ENCODE peak calls at places on chromosomes 16 and 17, in four cellular contexts. X is endothelial cell of umbilical vein, Q is IMR-90, M is K562. C is an unnamed sample.

GRCh38 chr16:17194190-17194780 is 276.5 kb downstream of the XYLT1 start:
- DNase-seq in X (no peak), Q (peak; percentile 16), M (peak; percentile 72), C (no peak)

GRCh38 chr16:26139884-26140283 is 448.1 kb downstream of the HS3ST4 start:
- DNase-seq in M (no peak), X (no peak), Q (no peak), C (no peak)

GRCh38 chr17:37417852-37418251 is 11.2 kb downstream of the TADA2A start:
- DNase-seq in M (no peak), X (no peak), Q (peak; percentile 85), C (no peak)

GRCh38 chr16:1612320-1613111 is at the start of gene CRAMP1:
- DNase-seq in X (peak; percentile 29), Q (no peak), M (peak; percentile 32), C (no peak)

GRCh38 chr16:79089735-79090284 is 510.7 kb downstream of the MAF start:
- DNase-seq in X (no peak), M (no peak), Q (no peak), C (no peak)

GRCh38 chr16:89615596-89616090 is 2.2 kb downstream of the DPEP1 start:
- DNase-seq in Q (no peak), X (no peak), M (peak; percentile 62), C (no peak)

GRCh38 chr17:45052052-45052772 is 780 bp upstream of the DCAKD start:
- DNase-seq in Q (no peak), X (peak; percentile 50), M (peak; percentile 73), C (no peak)

GRCh38 chr16:16021988-16022682 is 72.7 kb downstream of the ABCC1 start:
- DNase-seq in M (peak; percentile 95), Q (peak; percentile 97), X (peak; percentile 96), C (peak; percentile 52)

GRCh38 chr17:7001562-7001961 is 5.7 kb downstream of the ALOX12 start:
- DNase-seq in M (no peak), X (peak; percentile 59), Q (no peak), C (no peak)

GRCh38 chr16:11499295-11500089 is 87.2 kb downstream of the LITAF start:
- DNase-seq in X (no peak), Q (no peak), M (no peak), C (no peak)

GRCh38 chr17:33381201-33381600 is 88.1 kb upstream of the ASIC2 start:
- DNase-seq in X (no peak), M (no peak), Q (no peak), C (no peak)

GRCh38 chr17:33389506-33390141 is 96.5 kb upstream of the ASIC2 start:
- DNase-seq in X (no peak), M (no peak), Q (no peak), C (no peak)

GRCh38 chr17:33385713-33386112 is 92.6 kb upstream of the ASIC2 start:
- DNase-seq in M (no peak), Q (no peak), X (no peak), C (no peak)

GRCh38 chr17:33387406-33387805 is 94.3 kb upstream of the ASIC2 start:
- DNase-seq in Q (no peak), M (no peak), X (no peak), C (no peak)

DNA sequence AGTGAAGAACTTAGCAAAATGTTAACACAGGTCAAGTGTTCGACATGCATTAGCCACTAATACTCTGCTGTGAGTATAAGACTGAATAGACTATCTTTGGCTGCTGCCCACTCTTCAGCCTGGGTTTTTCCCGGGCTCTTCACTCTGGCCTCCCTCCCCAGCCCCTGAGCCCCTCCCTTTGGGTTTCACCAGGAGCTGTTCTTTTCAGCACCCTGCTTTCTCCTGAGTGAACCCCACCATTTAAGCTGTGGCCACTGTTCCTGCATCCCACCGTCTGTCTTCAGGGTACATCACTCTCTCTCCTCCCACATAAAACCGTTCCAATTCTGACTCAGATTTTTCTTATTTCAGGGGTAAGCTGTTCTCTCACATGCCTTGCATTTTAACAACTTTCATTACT is 92.0 kb upstream of the ASIC2 start:
- DNase-seq in X (no peak), M (peak; percentile 23), Q (no peak), C (no peak)
- H3K9me1 ChIP-seq in X (no peaks in the 10 kb centered on the region), M (no peaks in the 10 kb centered on the region), Q (no peaks in the 10 kb centered on the region), C (no peaks in the 10 kb centered on the region)

GRCh38 chr16:80197790-80198201 is 343.0 kb upstream of the DYNLRB2 start:
- DNase-seq in X (peak; percentile 91), M (no peak), Q (peak; percentile 93), C (peak; percentile 78)
- H3K9me1 ChIP-seq in X (no peaks in the 10 kb centered on the region), M (no peaks in the 10 kb centered on the region), Q (peaks cover 9% of the 10 kb centered on the region), C (no peaks in the 10 kb centered on the region)

GRCh38 chr16:10388987-10389386 is 3.1 kb downstream of the ATF7IP2 start:
- DNase-seq in Q (no peak), X (no peak), M (no peak), C (no peak)

GRCh38 chr16:10387378-10387681 is 1.5 kb downstream of the ATF7IP2 start:
- DNase-seq in Q (no peak), M (no peak), X (no peak), C (no peak)

GRCh38 chr16:10390330-10390729 is 4.5 kb downstream of the ATF7IP2 start:
- DNase-seq in M (no peak), Q (no peak), X (no peak), C (no peak)

GRCh38 chr16:10391339-10391738 is 5.5 kb downstream of the ATF7IP2 start:
- DNase-seq in X (no peak), Q (no peak), M (no peak), C (no peak)

GRCh38 chr16:10390867-10391266 is 5.0 kb downstream of the ATF7IP2 start:
- DNase-seq in Q (no peak), X (no peak), M (no peak), C (no peak)
- H3K9me1 ChIP-seq in Q (no peaks in the 10 kb centered on the region), X (no peaks in the 10 kb centered on the region), M (no peaks in the 10 kb centered on the region), C (no peaks in the 10 kb centered on the region)

DNA sequence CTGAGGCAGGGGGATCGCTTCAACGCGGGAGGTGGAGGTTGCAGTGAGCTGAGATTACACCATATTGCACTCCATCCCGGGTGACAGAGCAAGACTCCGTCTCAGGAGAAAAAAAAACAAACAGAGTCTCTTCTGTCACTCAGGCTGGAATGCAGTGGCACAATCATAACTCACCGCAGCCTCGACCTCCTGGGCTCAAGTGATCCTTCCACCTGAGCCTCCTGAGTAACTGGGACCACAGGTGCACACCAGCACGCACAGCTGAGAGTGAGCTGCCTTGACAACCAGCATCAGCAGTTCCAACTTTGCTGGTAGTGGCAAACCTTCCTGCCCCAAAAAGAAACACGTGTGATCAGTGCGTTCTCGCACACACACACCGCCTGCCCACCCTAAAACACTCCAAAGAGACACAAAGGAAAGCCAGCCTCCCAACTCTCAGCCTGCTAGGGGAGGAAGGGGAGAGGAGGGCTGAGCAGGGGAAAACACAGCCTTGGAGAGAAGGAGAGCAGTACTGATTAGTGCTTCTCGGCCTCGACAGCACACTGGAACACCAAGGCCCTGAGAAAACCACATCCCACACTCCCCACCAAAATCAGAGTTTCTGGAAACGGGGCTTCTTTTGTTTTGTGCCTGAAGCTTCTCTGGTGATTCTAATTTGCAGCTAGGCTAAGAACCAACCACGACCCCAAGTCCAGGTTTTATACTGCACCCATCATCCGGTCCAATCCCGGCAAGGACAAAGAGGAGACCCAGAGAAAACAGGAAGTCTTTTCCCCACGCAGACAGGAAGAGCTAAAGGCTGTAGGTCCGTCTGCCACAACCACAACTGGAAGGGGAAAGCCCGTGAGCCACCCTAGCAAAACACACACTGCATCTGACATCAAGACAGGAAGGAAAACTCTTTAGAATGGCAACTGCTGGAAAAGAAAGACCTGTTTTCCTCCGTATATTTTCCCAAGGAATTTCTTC is 28.8 kb downstream of the ZCCHC14 start:
- DNase-seq in M (no peak), Q (peak; percentile 89), X (peak; percentile 96), C (no peak)
- H3K9me1 ChIP-seq in M (no peaks in the 10 kb centered on the region), Q (peaks cover 21% of the 10 kb centered on the region), X (no peaks in the 10 kb centered on the region), C (no peaks in the 10 kb centered on the region)

GRCh38 chr16:83552193-83552592 is 255.6 kb upstream of the HSBP1 start:
- DNase-seq in M (no peak), X (no peak), Q (peak; percentile 77), C (no peak)
- H3K9me1 ChIP-seq in M (no peaks in the 10 kb centered on the region), X (no peaks in the 10 kb centered on the region), Q (peaks cover 4% of the 10 kb centered on the region), C (no peaks in the 10 kb centered on the region)

GRCh38 chr17:32920293-32920692 is 7.7 kb upstream of the TMEM98 start:
- DNase-seq in Q (no peak), M (no peak), X (no peak), C (no peak)
- H3K9me1 ChIP-seq in Q (no peaks in the 10 kb centered on the region), M (no peaks in the 10 kb centered on the region), X (no peaks in the 10 kb centered on the region), C (no peaks in the 10 kb centered on the region)

C was measured in keratinocyte.